ENCODE peak calls at places on chromosomes 6 and 20, in six cellular contexts. One of them, this sample, is unnamed.
A peak's percentile ranks its signal among the peaks of the same experiment; 100 is the strongest.

GRCh38 chr6:6925391-6926164 is 182.2 kb upstream of the RREB1 start:
- DNase-seq in uterus: no peak
- DNase-seq in heart left ventricle: no peak
- DNase-seq in adrenal gland: no peak
- DNase-seq in tibial nerve: no peak
- DNase-seq in transverse colon: no peak
- DNase-seq in this sample: no peak

GRCh38 chr6:167963589-167964057 is 33.8 kb upstream of the KIF25 start:
- DNase-seq in heart left ventricle: no peak
- DNase-seq in tibial nerve: no peak
- DNase-seq in adrenal gland: no peak
- DNase-seq in transverse colon: no peak
- DNase-seq in uterus: no peak
- DNase-seq in this sample: no peak

GRCh38 chr6:138986578-138986977 is 1.5 kb downstream of the REPS1 start:
- DNase-seq in uterus: no peak
- DNase-seq in heart left ventricle: no peak
- DNase-seq in tibial nerve: no peak
- DNase-seq in adrenal gland: no peak
- DNase-seq in transverse colon: no peak
- DNase-seq in this sample: no peak

GRCh38 chr6:31174378-31174777 is 3.9 kb upstream of the POU5F1 start:
- DNase-seq in heart left ventricle: no peak
- DNase-seq in tibial nerve: no peak
- DNase-seq in transverse colon: no peak
- DNase-seq in adrenal gland: no peak
- DNase-seq in uterus: no peak
- DNase-seq in this sample: no peak

GRCh38 chr6:165231581-165232276 is 77.7 kb downstream of the C6orf118 start:
- DNase-seq in transverse colon: no peak
- DNase-seq in tibial nerve: no peak
- DNase-seq in uterus: no peak
- DNase-seq in adrenal gland: no peak
- DNase-seq in heart left ventricle: peak; percentile 31
- DNase-seq in this sample: no peak

GRCh38 chr20:42046686-42047085 is 428.5 kb upstream of the CHD6 start:
- DNase-seq in heart left ventricle: no peak
- DNase-seq in uterus: no peak
- DNase-seq in tibial nerve: no peak
- DNase-seq in adrenal gland: no peak
- DNase-seq in transverse colon: no peak
- DNase-seq in this sample: no peak

GRCh38 chr6:18405477-18406293 is 18.5 kb downstream of the RNF144B start:
- DNase-seq in transverse colon: no peak
- DNase-seq in heart left ventricle: no peak
- DNase-seq in uterus: no peak
- DNase-seq in adrenal gland: no peak
- DNase-seq in tibial nerve: no peak
- DNase-seq in this sample: no peak

GRCh38 chr20:36549628-36549941 is 8.3 kb downstream of the MYL9 start:
- DNase-seq in adrenal gland: no peak
- DNase-seq in heart left ventricle: no peak
- DNase-seq in transverse colon: no peak
- DNase-seq in uterus: no peak
- DNase-seq in tibial nerve: no peak
- DNase-seq in this sample: no peak

GRCh38 chr6:48765352-48765961 is 654.5 kb upstream of the PTCHD4 start:
- DNase-seq in tibial nerve: no peak
- DNase-seq in adrenal gland: peak; percentile 32
- DNase-seq in uterus: no peak
- DNase-seq in transverse colon: no peak
- DNase-seq in heart left ventricle: no peak
- DNase-seq in this sample: no peak

GRCh38 chr6:144416244-144416643 is 131.1 kb downstream of the UTRN start:
- DNase-seq in transverse colon: no peak
- DNase-seq in uterus: no peak
- DNase-seq in adrenal gland: no peak
- DNase-seq in tibial nerve: no peak
- DNase-seq in heart left ventricle: no peak
- DNase-seq in this sample: no peak

GRCh38 chr6:40674170-40674569 is 87.0 kb upstream of the LRFN2 start:
- DNase-seq in adrenal gland: no peak
- DNase-seq in uterus: no peak
- DNase-seq in transverse colon: no peak
- DNase-seq in heart left ventricle: no peak
- DNase-seq in tibial nerve: no peak
- DNase-seq in this sample: no peak

GRCh38 chr6:161088676-161089328 is 97.2 kb downstream of the MAP3K4 start:
- DNase-seq in transverse colon: no peak
- DNase-seq in adrenal gland: no peak
- DNase-seq in heart left ventricle: no peak
- DNase-seq in tibial nerve: no peak
- DNase-seq in uterus: no peak
- DNase-seq in this sample: no peak

GRCh38 chr6:155200012-155200411 is 63.8 kb upstream of the CLDN20 start:
- DNase-seq in tibial nerve: no peak
- DNase-seq in heart left ventricle: no peak
- DNase-seq in transverse colon: no peak
- DNase-seq in adrenal gland: no peak
- DNase-seq in uterus: no peak
- DNase-seq in this sample: no peak

GRCh38 chr6:107115695-107116327 is 496 bp upstream of the BEND3 start:
- DNase-seq in uterus: peak; percentile 20
- DNase-seq in transverse colon: peak; percentile 59
- DNase-seq in tibial nerve: no peak
- DNase-seq in adrenal gland: peak; percentile 42
- DNase-seq in heart left ventricle: peak; percentile 33
- DNase-seq in this sample: peak; percentile 43

GRCh38 chr6:159929819-159930218 is 39.0 kb downstream of the MAS1 start:
- DNase-seq in adrenal gland: peak; percentile 56
- DNase-seq in tibial nerve: no peak
- DNase-seq in uterus: no peak
- DNase-seq in transverse colon: peak; percentile 12
- DNase-seq in heart left ventricle: peak; percentile 36
- DNase-seq in this sample: no peak

GRCh38 chr6:48747040-48747439 is 636.0 kb upstream of the PTCHD4 start:
- DNase-seq in tibial nerve: no peak
- DNase-seq in heart left ventricle: no peak
- DNase-seq in adrenal gland: no peak
- DNase-seq in transverse colon: no peak
- DNase-seq in uterus: no peak
- DNase-seq in this sample: no peak

GRCh38 chr6:168326294-168327261 is 7.0 kb upstream of the DACT2 start:
- DNase-seq in adrenal gland: no peak
- DNase-seq in uterus: no peak
- DNase-seq in tibial nerve: no peak
- DNase-seq in heart left ventricle: no peak
- DNase-seq in transverse colon: no peak
- DNase-seq in this sample: no peak

GRCh38 chr20:52105573-52106422 is 85.8 kb downstream of the ZFP64 start:
- DNase-seq in tibial nerve: no peak
- DNase-seq in adrenal gland: no peak
- DNase-seq in uterus: no peak
- DNase-seq in transverse colon: no peak
- DNase-seq in heart left ventricle: no peak
- DNase-seq in this sample: no peak

GRCh38 chr6:129866256-129866655 is 5.1 kb upstream of the TMEM244 start:
- DNase-seq in uterus: no peak
- DNase-seq in adrenal gland: no peak
- DNase-seq in heart left ventricle: no peak
- DNase-seq in tibial nerve: no peak
- DNase-seq in transverse colon: no peak
- DNase-seq in this sample: no peak

GRCh38 chr6:22658934-22659333 is 89.6 kb downstream of the HDGFL1 start:
- DNase-seq in adrenal gland: no peak
- DNase-seq in heart left ventricle: no peak
- DNase-seq in uterus: no peak
- DNase-seq in transverse colon: no peak
- DNase-seq in tibial nerve: no peak
- DNase-seq in this sample: no peak

GRCh38 chr6:96725276-96725675 is 112.0 kb downstream of the GPR63 start:
- DNase-seq in transverse colon: no peak
- DNase-seq in tibial nerve: no peak
- DNase-seq in uterus: no peak
- DNase-seq in heart left ventricle: no peak
- DNase-seq in adrenal gland: no peak
- DNase-seq in this sample: no peak

GRCh38 chr6:50539441-50539840 is 173.9 kb upstream of the TFAP2D start:
- DNase-seq in adrenal gland: no peak
- DNase-seq in heart left ventricle: no peak
- DNase-seq in transverse colon: no peak
- DNase-seq in uterus: no peak
- DNase-seq in tibial nerve: no peak
- DNase-seq in this sample: no peak

GRCh38 chr20:39399463-39399862 is 437.3 kb downstream of the DHX35 start:
- DNase-seq in transverse colon: no peak
- DNase-seq in tibial nerve: no peak
- DNase-seq in adrenal gland: no peak
- DNase-seq in heart left ventricle: no peak
- DNase-seq in uterus: no peak
- DNase-seq in this sample: no peak

GRCh38 chr20:37745553-37745952 is 51.7 kb downstream of the CTNNBL1 start:
- DNase-seq in tibial nerve: no peak
- DNase-seq in heart left ventricle: no peak
- DNase-seq in transverse colon: no peak
- DNase-seq in uterus: no peak
- DNase-seq in adrenal gland: no peak
- DNase-seq in this sample: no peak

GRCh38 chr20:37744347-37744746 is 50.5 kb downstream of the CTNNBL1 start:
- DNase-seq in tibial nerve: no peak
- DNase-seq in transverse colon: no peak
- DNase-seq in heart left ventricle: no peak
- DNase-seq in adrenal gland: no peak
- DNase-seq in uterus: no peak
- DNase-seq in this sample: no peak

GRCh38 chr20:37749185-37749584 is 55.4 kb downstream of the CTNNBL1 start:
- DNase-seq in adrenal gland: no peak
- DNase-seq in tibial nerve: no peak
- DNase-seq in heart left ventricle: no peak
- DNase-seq in uterus: no peak
- DNase-seq in transverse colon: no peak
- DNase-seq in this sample: no peak

GRCh38 chr20:37755665-37756064 is 61.8 kb downstream of the CTNNBL1 start:
- DNase-seq in tibial nerve: no peak
- DNase-seq in uterus: no peak
- DNase-seq in heart left ventricle: peak; percentile 43
- DNase-seq in transverse colon: no peak
- DNase-seq in adrenal gland: no peak
- DNase-seq in this sample: no peak

GRCh38 chr20:37749620-37750403 is 56.0 kb downstream of the CTNNBL1 start:
- DNase-seq in tibial nerve: no peak
- DNase-seq in heart left ventricle: no peak
- DNase-seq in adrenal gland: no peak
- DNase-seq in uterus: no peak
- DNase-seq in transverse colon: no peak
- DNase-seq in this sample: no peak
- TF ChIP-seq POLR2A in tibial nerve: no peak
- TF ChIP-seq POLR2A in heart left ventricle: no peak
- TF ChIP-seq POLR2A in adrenal gland: no peak
- TF ChIP-seq POLR2A in uterus: no peak
- TF ChIP-seq POLR2A in transverse colon: no peak
- TF ChIP-seq POLR2A in this sample: no peak

GRCh38 chr6:134379599-134379998 is 61.7 kb upstream of the SGK1 start:
- DNase-seq in tibial nerve: no peak
- DNase-seq in uterus: no peak
- DNase-seq in adrenal gland: no peak
- DNase-seq in heart left ventricle: no peak
- DNase-seq in transverse colon: no peak
- DNase-seq in this sample: no peak

GRCh38 chr6:134374486-134374885 is 56.6 kb upstream of the SGK1 start:
- DNase-seq in transverse colon: no peak
- DNase-seq in uterus: no peak
- DNase-seq in adrenal gland: no peak
- DNase-seq in heart left ventricle: peak; percentile 42
- DNase-seq in tibial nerve: no peak
- DNase-seq in this sample: no peak

GRCh38 chr6:134379086-134379485 is 61.2 kb upstream of the SGK1 start:
- DNase-seq in uterus: no peak
- DNase-seq in transverse colon: peak; percentile 84
- DNase-seq in adrenal gland: no peak
- DNase-seq in heart left ventricle: peak; percentile 27
- DNase-seq in tibial nerve: no peak
- DNase-seq in this sample: no peak

GRCh38 chr6:134375199-134375598 is 57.3 kb upstream of the SGK1 start:
- DNase-seq in heart left ventricle: no peak
- DNase-seq in adrenal gland: no peak
- DNase-seq in tibial nerve: no peak
- DNase-seq in transverse colon: no peak
- DNase-seq in uterus: no peak
- DNase-seq in this sample: no peak

GRCh38 chr6:134376785-134377184 is 58.9 kb upstream of the SGK1 start:
- DNase-seq in uterus: no peak
- DNase-seq in heart left ventricle: no peak
- DNase-seq in transverse colon: no peak
- DNase-seq in adrenal gland: no peak
- DNase-seq in tibial nerve: no peak
- DNase-seq in this sample: no peak
- TF ChIP-seq POLR2A in uterus: no peak
- TF ChIP-seq POLR2A in heart left ventricle: no peak
- TF ChIP-seq POLR2A in transverse colon: no peak
- TF ChIP-seq POLR2A in adrenal gland: no peak
- TF ChIP-seq POLR2A in tibial nerve: no peak
- TF ChIP-seq POLR2A in this sample: no peak

GRCh38 chr20:2509468-2509781 is 710 bp upstream of the ZNF343 start:
- DNase-seq in uterus: no peak
- DNase-seq in transverse colon: no peak
- DNase-seq in adrenal gland: no peak
- DNase-seq in tibial nerve: no peak
- DNase-seq in heart left ventricle: no peak
- DNase-seq in this sample: no peak

GRCh38 chr20:2507875-2508630 is 662 bp downstream of the ZNF343 start:
- DNase-seq in adrenal gland: no peak
- DNase-seq in uterus: no peak
- DNase-seq in tibial nerve: no peak
- DNase-seq in transverse colon: peak; percentile 23
- DNase-seq in heart left ventricle: no peak
- DNase-seq in this sample: peak; percentile 28

GRCh38 chr20:2509794-2510193 is 1.1 kb upstream of the ZNF343 start:
- DNase-seq in tibial nerve: no peak
- DNase-seq in uterus: no peak
- DNase-seq in heart left ventricle: no peak
- DNase-seq in adrenal gland: no peak
- DNase-seq in transverse colon: no peak
- DNase-seq in this sample: no peak

GRCh38 chr20:2507464-2507863 is 1.3 kb downstream of the ZNF343 start:
- DNase-seq in tibial nerve: no peak
- DNase-seq in transverse colon: no peak
- DNase-seq in uterus: no peak
- DNase-seq in adrenal gland: no peak
- DNase-seq in heart left ventricle: no peak
- DNase-seq in this sample: no peak

GRCh38 chr20:2508631-2509467 is at the start of gene ZNF343:
- DNase-seq in tibial nerve: peak; percentile 56
- DNase-seq in adrenal gland: peak; percentile 84
- DNase-seq in heart left ventricle: peak; percentile 83
- DNase-seq in uterus: peak; percentile 78
- DNase-seq in transverse colon: peak; percentile 83
- DNase-seq in this sample: peak; percentile 79
- TF ChIP-seq POLR2A in tibial nerve: no peak
- TF ChIP-seq POLR2A in adrenal gland: peak; percentile 43
- TF ChIP-seq POLR2A in heart left ventricle: no peak
- TF ChIP-seq POLR2A in uterus: peak; percentile 54
- TF ChIP-seq POLR2A in transverse colon: peak; percentile 58
- TF ChIP-seq POLR2A in this sample: peak; percentile 55

GRCh38 chr20:61860588-61860987 is 205.1 kb downstream of the TAF4 start:
- DNase-seq in uterus: no peak
- DNase-seq in transverse colon: no peak
- DNase-seq in tibial nerve: no peak
- DNase-seq in heart left ventricle: no peak
- DNase-seq in adrenal gland: no peak
- DNase-seq in this sample: no peak
- TF ChIP-seq POLR2A in uterus: no peak
- TF ChIP-seq POLR2A in transverse colon: no peak
- TF ChIP-seq POLR2A in tibial nerve: no peak
- TF ChIP-seq POLR2A in heart left ventricle: no peak
- TF ChIP-seq POLR2A in adrenal gland: no peak
- TF ChIP-seq POLR2A in this sample: no peak